ENCODE peak calls at places on chromosomes 5 and 9, in nine cellular contexts. One of them, this sample, is unnamed. For H3K36me3 and H3K9me3, the result is how much of the 10 kb centered on the place peaks cover.

GRCh38 chr5:157116483-157116954 is 7.7 kb upstream of the HAVCR2 start:
- DNase-seq in left ventricle myocardium inferior: no peak
- DNase-seq in astrocyte: no peak
- DNase-seq in prostate gland: no peak
- DNase-seq in NT2/D1: no peak
- DNase-seq in osteoblast: no peak
- DNase-seq in HepG2: no peak
- DNase-seq in lung: no peak
- DNase-seq in IMR-90: no peak
- DNase-seq in this sample: no peak

GRCh38 chr9:100589582-100589981 is 11.7 kb downstream of the CAVIN4 start:
- DNase-seq in left ventricle myocardium inferior: no peak
- DNase-seq in astrocyte: peak
- DNase-seq in prostate gland: no peak
- DNase-seq in NT2/D1: no peak
- DNase-seq in osteoblast: peak
- DNase-seq in HepG2: no peak
- DNase-seq in lung: no peak
- DNase-seq in IMR-90: peak
- DNase-seq in this sample: no peak

GRCh38 chr5:96794757-96795156 is 13.0 kb downstream of the ERAP1 start:
- DNase-seq in left ventricle myocardium inferior: no peak
- DNase-seq in astrocyte: no peak
- DNase-seq in prostate gland: no peak
- DNase-seq in NT2/D1: no peak
- DNase-seq in osteoblast: no peak
- DNase-seq in HepG2: no peak
- DNase-seq in lung: no peak
- DNase-seq in IMR-90: no peak
- DNase-seq in this sample: no peak

GRCh38 chr9:93827545-93828330 is 127.4 kb downstream of the BARX1 start:
- DNase-seq in left ventricle myocardium inferior: no peak
- DNase-seq in astrocyte: peak
- DNase-seq in prostate gland: no peak
- DNase-seq in NT2/D1: peak
- DNase-seq in osteoblast: peak
- DNase-seq in HepG2: peak
- DNase-seq in lung: peak
- DNase-seq in IMR-90: peak
- DNase-seq in this sample: no peak

GRCh38 chr9:98117984-98118639 is 910 bp downstream of the TRIM14 start:
- DNase-seq in left ventricle myocardium inferior: no peak
- DNase-seq in astrocyte: no peak
- DNase-seq in prostate gland: peak
- DNase-seq in NT2/D1: no peak
- DNase-seq in osteoblast: peak
- DNase-seq in HepG2: peak
- DNase-seq in lung: no peak
- DNase-seq in IMR-90: peak
- DNase-seq in this sample: no peak

GRCh38 chr5:97111004-97111403 is 31.4 kb downstream of the LIX1 start:
- DNase-seq in left ventricle myocardium inferior: no peak
- DNase-seq in astrocyte: no peak
- DNase-seq in prostate gland: no peak
- DNase-seq in NT2/D1: no peak
- DNase-seq in osteoblast: no peak
- DNase-seq in HepG2: no peak
- DNase-seq in lung: no peak
- DNase-seq in IMR-90: no peak
- DNase-seq in this sample: no peak

GRCh38 chr5:112848116-112848811 is 12.8 kb upstream of the SRP19 start:
- DNase-seq in left ventricle myocardium inferior: no peak
- DNase-seq in astrocyte: peak
- DNase-seq in prostate gland: no peak
- DNase-seq in NT2/D1: peak
- DNase-seq in osteoblast: peak
- DNase-seq in HepG2: peak
- DNase-seq in lung: no peak
- DNase-seq in IMR-90: peak
- DNase-seq in this sample: peak

GRCh38 chr5:113271015-113271414 is 163.8 kb downstream of the TSSK1B start:
- DNase-seq in left ventricle myocardium inferior: no peak
- DNase-seq in astrocyte: peak
- DNase-seq in prostate gland: no peak
- DNase-seq in NT2/D1: no peak
- DNase-seq in osteoblast: no peak
- DNase-seq in HepG2: no peak
- DNase-seq in lung: no peak
- DNase-seq in IMR-90: peak
- DNase-seq in this sample: no peak

GRCh38 chr5:160325716-160326115 is 13.4 kb upstream of the CCNJL start:
- DNase-seq in left ventricle myocardium inferior: no peak
- DNase-seq in astrocyte: no peak
- DNase-seq in prostate gland: no peak
- DNase-seq in NT2/D1: no peak
- DNase-seq in osteoblast: no peak
- DNase-seq in HepG2: no peak
- DNase-seq in lung: no peak
- DNase-seq in IMR-90: no peak
- DNase-seq in this sample: no peak

GRCh38 chr5:55713871-55714270 is 1.7 kb upstream of the SLC38A9 start:
- DNase-seq in left ventricle myocardium inferior: no peak
- DNase-seq in astrocyte: no peak
- DNase-seq in prostate gland: no peak
- DNase-seq in NT2/D1: no peak
- DNase-seq in osteoblast: peak
- DNase-seq in HepG2: no peak
- DNase-seq in lung: no peak
- DNase-seq in IMR-90: peak
- DNase-seq in this sample: no peak

GRCh38 chr9:87564706-87565335 is 67.2 kb downstream of the DAPK1 start:
- DNase-seq in left ventricle myocardium inferior: no peak
- DNase-seq in astrocyte: no peak
- DNase-seq in prostate gland: no peak
- DNase-seq in NT2/D1: no peak
- DNase-seq in osteoblast: no peak
- DNase-seq in HepG2: no peak
- DNase-seq in lung: no peak
- DNase-seq in IMR-90: no peak
- DNase-seq in this sample: no peak

GRCh38 chr9:37512439-37512838 is 26.7 kb downstream of the POLR1E start:
- DNase-seq in left ventricle myocardium inferior: no peak
- DNase-seq in astrocyte: no peak
- DNase-seq in prostate gland: no peak
- DNase-seq in NT2/D1: no peak
- DNase-seq in osteoblast: no peak
- DNase-seq in HepG2: no peak
- DNase-seq in lung: no peak
- DNase-seq in IMR-90: no peak
- DNase-seq in this sample: no peak

GRCh38 chr5:64299805-64300204 is 134.2 kb downstream of the RNF180 start:
- DNase-seq in left ventricle myocardium inferior: no peak
- DNase-seq in astrocyte: peak
- DNase-seq in prostate gland: no peak
- DNase-seq in NT2/D1: no peak
- DNase-seq in osteoblast: no peak
- DNase-seq in HepG2: no peak
- DNase-seq in lung: no peak
- DNase-seq in IMR-90: no peak
- DNase-seq in this sample: peak

GRCh38 chr9:38043931-38044623 is 24.9 kb downstream of the SHB start:
- DNase-seq in left ventricle myocardium inferior: no peak
- DNase-seq in astrocyte: no peak
- DNase-seq in prostate gland: peak
- DNase-seq in NT2/D1: no peak
- DNase-seq in osteoblast: no peak
- DNase-seq in HepG2: no peak
- DNase-seq in lung: no peak
- DNase-seq in IMR-90: no peak
- DNase-seq in this sample: no peak

DNA sequence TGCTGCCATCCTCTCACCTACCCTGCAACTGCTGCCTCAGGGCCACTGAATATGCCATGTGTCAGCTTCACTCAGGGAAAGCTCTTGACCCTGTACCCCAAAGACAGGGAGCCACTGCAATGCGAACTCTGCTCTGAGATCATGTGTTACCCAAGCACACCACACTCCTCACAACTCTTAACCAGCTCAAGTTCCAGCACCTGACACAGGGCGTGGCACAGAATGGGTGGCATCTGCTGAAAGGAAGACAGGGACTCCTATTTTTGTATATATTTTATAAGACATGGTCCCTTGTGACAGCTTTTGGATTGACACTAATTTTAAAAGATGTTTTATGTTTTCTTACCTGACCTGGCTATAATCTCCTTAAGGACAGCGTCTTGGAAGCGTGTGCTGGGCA is 10.7 kb downstream of the PHYKPL start:
- DNase-seq in left ventricle myocardium inferior: peak
- DNase-seq in astrocyte: no peak
- DNase-seq in prostate gland: no peak
- DNase-seq in NT2/D1: no peak
- DNase-seq in osteoblast: no peak
- DNase-seq in HepG2: no peak
- DNase-seq in lung: no peak
- DNase-seq in IMR-90: no peak
- DNase-seq in this sample: no peak
- H3K36me3 ChIP-seq in left ventricle myocardium inferior: half or more
- H3K36me3 ChIP-seq in astrocyte: under half
- H3K36me3 ChIP-seq in prostate gland: under half
- H3K36me3 ChIP-seq in NT2/D1: half or more
- H3K36me3 ChIP-seq in osteoblast: under half
- H3K36me3 ChIP-seq in HepG2: under half
- H3K36me3 ChIP-seq in lung: under half
- H3K36me3 ChIP-seq in IMR-90: under half
- H3K36me3 ChIP-seq in this sample: under half

DNA sequence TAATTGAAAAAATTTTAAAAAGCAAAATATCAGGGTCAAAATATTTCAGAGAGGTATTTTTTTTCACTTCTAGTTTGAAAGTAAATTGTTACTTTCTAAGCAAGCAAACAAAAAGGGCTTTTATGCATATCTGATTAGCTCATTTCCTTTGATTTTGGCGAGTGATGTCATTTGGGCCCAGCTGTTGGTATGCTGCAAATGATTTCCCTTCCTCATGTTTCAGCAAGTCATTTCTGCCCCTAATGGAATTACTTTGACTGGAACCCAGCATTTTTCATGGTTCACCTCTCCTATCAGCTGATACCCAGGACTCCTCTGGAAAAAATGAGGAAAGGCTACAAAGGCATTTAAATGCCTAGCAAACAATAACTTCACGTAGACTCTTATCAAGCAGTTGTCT is 500.6 kb downstream of the EBF1 start:
- DNase-seq in left ventricle myocardium inferior: no peak
- DNase-seq in astrocyte: peak
- DNase-seq in prostate gland: no peak
- DNase-seq in NT2/D1: no peak
- DNase-seq in osteoblast: no peak
- DNase-seq in HepG2: no peak
- DNase-seq in lung: no peak
- DNase-seq in IMR-90: peak
- DNase-seq in this sample: no peak
- H3K9me3 ChIP-seq in left ventricle myocardium inferior: under half
- H3K9me3 ChIP-seq in astrocyte: under half
- H3K9me3 ChIP-seq in prostate gland: under half
- H3K9me3 ChIP-seq in NT2/D1: under half
- H3K9me3 ChIP-seq in osteoblast: under half
- H3K9me3 ChIP-seq in HepG2: under half
- H3K9me3 ChIP-seq in lung: under half
- H3K9me3 ChIP-seq in IMR-90: under half
- H3K9me3 ChIP-seq in this sample: under half

GRCh38 chr9:120532891-120533290 is 47.1 kb downstream of the CDK5RAP2 start:
- DNase-seq in left ventricle myocardium inferior: no peak
- DNase-seq in astrocyte: no peak
- DNase-seq in prostate gland: no peak
- DNase-seq in NT2/D1: no peak
- DNase-seq in osteoblast: no peak
- DNase-seq in HepG2: no peak
- DNase-seq in lung: no peak
- DNase-seq in IMR-90: no peak
- DNase-seq in this sample: peak
- H3K36me3 ChIP-seq in left ventricle myocardium inferior: half or more
- H3K36me3 ChIP-seq in astrocyte: under half
- H3K36me3 ChIP-seq in prostate gland: under half
- H3K36me3 ChIP-seq in NT2/D1: half or more
- H3K36me3 ChIP-seq in osteoblast: under half
- H3K36me3 ChIP-seq in HepG2: under half
- H3K36me3 ChIP-seq in lung: under half
- H3K36me3 ChIP-seq in IMR-90: under half
- H3K36me3 ChIP-seq in this sample: under half

GRCh38 chr5:6180231-6180872 is 198.0 kb downstream of the MED10 start:
- DNase-seq in left ventricle myocardium inferior: no peak
- DNase-seq in astrocyte: no peak
- DNase-seq in prostate gland: no peak
- DNase-seq in NT2/D1: no peak
- DNase-seq in osteoblast: no peak
- DNase-seq in HepG2: no peak
- DNase-seq in lung: no peak
- DNase-seq in IMR-90: no peak
- DNase-seq in this sample: no peak

GRCh38 chr5:6183391-6184390 is 194.7 kb downstream of the MED10 start:
- DNase-seq in left ventricle myocardium inferior: no peak
- DNase-seq in astrocyte: no peak
- DNase-seq in prostate gland: no peak
- DNase-seq in NT2/D1: no peak
- DNase-seq in osteoblast: no peak
- DNase-seq in HepG2: no peak
- DNase-seq in lung: no peak
- DNase-seq in IMR-90: no peak
- DNase-seq in this sample: no peak

GRCh38 chr5:6181871-6182270 is 196.5 kb downstream of the MED10 start:
- DNase-seq in left ventricle myocardium inferior: no peak
- DNase-seq in astrocyte: no peak
- DNase-seq in prostate gland: no peak
- DNase-seq in NT2/D1: no peak
- DNase-seq in osteoblast: no peak
- DNase-seq in HepG2: no peak
- DNase-seq in lung: no peak
- DNase-seq in IMR-90: no peak
- DNase-seq in this sample: no peak

GRCh38 chr5:6181147-6181729 is 197.1 kb downstream of the MED10 start:
- DNase-seq in left ventricle myocardium inferior: no peak
- DNase-seq in astrocyte: no peak
- DNase-seq in prostate gland: no peak
- DNase-seq in NT2/D1: no peak
- DNase-seq in osteoblast: no peak
- DNase-seq in HepG2: no peak
- DNase-seq in lung: no peak
- DNase-seq in IMR-90: no peak
- DNase-seq in this sample: no peak

DNA sequence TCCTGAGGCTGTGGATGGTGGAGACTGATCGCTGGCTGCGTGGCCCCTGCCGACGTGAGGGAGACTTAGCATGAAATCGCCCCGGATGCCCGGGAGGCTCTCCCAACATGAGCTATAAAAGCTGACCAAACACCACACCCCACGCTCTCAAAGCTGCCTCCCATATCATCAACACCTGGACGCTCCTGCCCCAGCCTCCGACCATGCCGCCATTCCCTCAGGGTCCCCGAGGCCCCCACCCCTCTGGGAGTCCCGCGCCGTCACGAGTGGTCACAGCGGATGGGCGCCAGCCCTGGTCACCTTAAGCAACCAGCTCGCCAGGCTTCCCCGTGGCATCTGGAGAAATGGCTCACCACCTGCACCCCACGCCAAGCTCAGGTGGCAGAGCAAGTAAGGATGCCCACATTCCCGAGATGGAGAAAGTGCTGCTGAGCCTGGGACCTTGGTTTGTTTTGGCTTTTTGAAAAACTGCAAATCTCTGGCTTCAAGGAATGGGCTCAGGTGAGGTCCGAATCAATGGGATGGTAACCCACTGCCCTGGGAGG is 196.0 kb downstream of the MED10 start:
- DNase-seq in left ventricle myocardium inferior: no peak
- DNase-seq in astrocyte: no peak
- DNase-seq in prostate gland: no peak
- DNase-seq in NT2/D1: no peak
- DNase-seq in osteoblast: no peak
- DNase-seq in HepG2: no peak
- DNase-seq in lung: no peak
- DNase-seq in IMR-90: no peak
- DNase-seq in this sample: no peak
- H3K9me3 ChIP-seq in left ventricle myocardium inferior: under half
- H3K9me3 ChIP-seq in astrocyte: under half
- H3K9me3 ChIP-seq in prostate gland: under half
- H3K9me3 ChIP-seq in NT2/D1: under half
- H3K9me3 ChIP-seq in osteoblast: under half
- H3K9me3 ChIP-seq in HepG2: under half
- H3K9me3 ChIP-seq in lung: under half
- H3K9me3 ChIP-seq in IMR-90: under half
- H3K9me3 ChIP-seq in this sample: under half